ENCODE peak calls at places on chromosomes 16 and 17, in six cellular contexts. One of them, this sample, is unnamed.

GRCh38 chr17:72030067-72030899 is 90.5 kb upstream of the SOX9 start:
- DNase-seq in hepatocyte: peak; percentile 68
- DNase-seq in Caco-2: no peak
- DNase-seq in pancreas: peak; percentile 58
- DNase-seq in fibroblast of lung: peak; percentile 70
- DNase-seq in HCT116: no peak
- DNase-seq in this sample: peak; percentile 60

GRCh38 chr16:11034481-11034931 is 90.1 kb downstream of the CLEC16A start:
- DNase-seq in pancreas: no peak
- DNase-seq in Caco-2: no peak
- DNase-seq in hepatocyte: no peak
- DNase-seq in fibroblast of lung: peak; percentile 36
- DNase-seq in HCT116: no peak
- DNase-seq in this sample: no peak

GRCh38 chr17:67151717-67152116 is 93.3 kb downstream of the HELZ start:
- DNase-seq in pancreas: no peak
- DNase-seq in Caco-2: no peak
- DNase-seq in hepatocyte: no peak
- DNase-seq in fibroblast of lung: peak; percentile 73
- DNase-seq in HCT116: peak; percentile 16
- DNase-seq in this sample: no peak

GRCh38 chr16:79194291-79194690 is 406.2 kb downstream of the MAF start:
- DNase-seq in Caco-2: no peak
- DNase-seq in hepatocyte: no peak
- DNase-seq in HCT116: no peak
- DNase-seq in fibroblast of lung: no peak
- DNase-seq in pancreas: no peak
- DNase-seq in this sample: no peak

GRCh38 chr17:38464723-38465419 is 36.6 kb downstream of the ARHGAP23 start:
- DNase-seq in fibroblast of lung: peak; percentile 96
- DNase-seq in Caco-2: no peak
- DNase-seq in hepatocyte: peak; percentile 89
- DNase-seq in HCT116: peak; percentile 64
- DNase-seq in pancreas: no peak
- DNase-seq in this sample: peak; percentile 96

GRCh38 chr16:31460582-31461002 is 1.3 kb downstream of the ARMC5 start:
- DNase-seq in hepatocyte: peak; percentile 64
- DNase-seq in fibroblast of lung: peak; percentile 50
- DNase-seq in Caco-2: no peak
- DNase-seq in pancreas: no peak
- DNase-seq in HCT116: peak; percentile 56
- DNase-seq in this sample: no peak

GRCh38 chr16:75401697-75402096 is 31.6 kb downstream of the CFDP1 start:
- DNase-seq in Caco-2: no peak
- DNase-seq in pancreas: no peak
- DNase-seq in HCT116: no peak
- DNase-seq in fibroblast of lung: no peak
- DNase-seq in hepatocyte: no peak
- DNase-seq in this sample: no peak

GRCh38 chr17:16937431-16937830 is 34.5 kb downstream of the TNFRSF13B start:
- DNase-seq in fibroblast of lung: no peak
- DNase-seq in HCT116: no peak
- DNase-seq in pancreas: peak; percentile 20
- DNase-seq in hepatocyte: no peak
- DNase-seq in Caco-2: no peak
- DNase-seq in this sample: no peak

GRCh38 chr17:7234100-7235012 is at the start of gene DVL2:
- DNase-seq in Caco-2: peak; percentile 91
- DNase-seq in HCT116: peak; percentile 88
- DNase-seq in pancreas: peak; percentile 95
- DNase-seq in hepatocyte: peak; percentile 98
- DNase-seq in fibroblast of lung: peak; percentile 93
- DNase-seq in this sample: peak; percentile 98

GRCh38 chr17:82334622-82335394 is 1.2 kb upstream of the SECTM1 start:
- DNase-seq in fibroblast of lung: no peak
- DNase-seq in Caco-2: no peak
- DNase-seq in HCT116: no peak
- DNase-seq in hepatocyte: no peak
- DNase-seq in pancreas: peak; percentile 63
- DNase-seq in this sample: no peak

GRCh38 chr17:17553217-17554195 is 38.0 kb downstream of the PEMT start:
- DNase-seq in pancreas: no peak
- DNase-seq in fibroblast of lung: no peak
- DNase-seq in hepatocyte: no peak
- DNase-seq in HCT116: no peak
- DNase-seq in Caco-2: no peak
- DNase-seq in this sample: peak; percentile 59

GRCh38 chr16:66932076-66932475 is 2.1 kb downstream of the CIAO2B start:
- DNase-seq in hepatocyte: no peak
- DNase-seq in pancreas: no peak
- DNase-seq in fibroblast of lung: no peak
- DNase-seq in HCT116: no peak
- DNase-seq in Caco-2: no peak
- DNase-seq in this sample: no peak

GRCh38 chr16:27428035-27428785 is 26.2 kb downstream of the IL21R start:
- DNase-seq in pancreas: peak; percentile 33
- DNase-seq in Caco-2: no peak
- DNase-seq in fibroblast of lung: no peak
- DNase-seq in hepatocyte: no peak
- DNase-seq in HCT116: no peak
- DNase-seq in this sample: no peak

GRCh38 chr17:63140255-63140654 is 174.2 kb downstream of the TANC2 start:
- DNase-seq in Caco-2: no peak
- DNase-seq in HCT116: no peak
- DNase-seq in fibroblast of lung: no peak
- DNase-seq in pancreas: no peak
- DNase-seq in hepatocyte: no peak
- DNase-seq in this sample: no peak

GRCh38 chr16:88553739-88554138 is 16.5 kb upstream of the ZC3H18 start:
- DNase-seq in Caco-2: no peak
- DNase-seq in pancreas: no peak
- DNase-seq in HCT116: no peak
- DNase-seq in fibroblast of lung: no peak
- DNase-seq in hepatocyte: no peak
- DNase-seq in this sample: no peak

GRCh38 chr17:34318474-34318873 is 761 bp upstream of the CCL8 start:
- DNase-seq in hepatocyte: no peak
- DNase-seq in HCT116: peak; percentile 4
- DNase-seq in pancreas: no peak
- DNase-seq in fibroblast of lung: no peak
- DNase-seq in Caco-2: peak; percentile 54
- DNase-seq in this sample: peak; percentile 54

GRCh38 chr17:45783593-45784292 is 377 bp upstream of the CRHR1 start:
- DNase-seq in hepatocyte: peak; percentile 37
- DNase-seq in pancreas: no peak
- DNase-seq in HCT116: no peak
- DNase-seq in Caco-2: no peak
- DNase-seq in fibroblast of lung: no peak
- DNase-seq in this sample: peak; percentile 34

GRCh38 chr17:10099051-10099571 is 99.3 kb downstream of the GAS7 start:
- DNase-seq in Caco-2: no peak
- DNase-seq in pancreas: no peak
- DNase-seq in fibroblast of lung: peak; percentile 41
- DNase-seq in HCT116: no peak
- DNase-seq in hepatocyte: peak; percentile 66
- DNase-seq in this sample: peak; percentile 63

GRCh38 chr17:15169676-15170075 is 95.5 kb downstream of the PMP22 start:
- DNase-seq in hepatocyte: no peak
- DNase-seq in Caco-2: no peak
- DNase-seq in pancreas: no peak
- DNase-seq in fibroblast of lung: peak; percentile 68
- DNase-seq in HCT116: no peak
- DNase-seq in this sample: no peak

GRCh38 chr17:46811978-46812583 is 6.4 kb downstream of the WNT3 start:
- DNase-seq in pancreas: no peak
- DNase-seq in hepatocyte: peak; percentile 44
- DNase-seq in Caco-2: no peak
- DNase-seq in HCT116: no peak
- DNase-seq in fibroblast of lung: peak; percentile 86
- DNase-seq in this sample: no peak
- H3K27me3 ChIP-seq in pancreas: no peaks in the 10 kb centered on the region
- H3K27me3 ChIP-seq in hepatocyte: peaks cover 33% of the 10 kb centered on the region
- H3K27me3 ChIP-seq in Caco-2: no peaks in the 10 kb centered on the region
- H3K27me3 ChIP-seq in HCT116: no peaks in the 10 kb centered on the region
- H3K27me3 ChIP-seq in fibroblast of lung: peaks cover 29% of the 10 kb centered on the region
- H3K27me3 ChIP-seq in this sample: no peaks in the 10 kb centered on the region

DNA sequence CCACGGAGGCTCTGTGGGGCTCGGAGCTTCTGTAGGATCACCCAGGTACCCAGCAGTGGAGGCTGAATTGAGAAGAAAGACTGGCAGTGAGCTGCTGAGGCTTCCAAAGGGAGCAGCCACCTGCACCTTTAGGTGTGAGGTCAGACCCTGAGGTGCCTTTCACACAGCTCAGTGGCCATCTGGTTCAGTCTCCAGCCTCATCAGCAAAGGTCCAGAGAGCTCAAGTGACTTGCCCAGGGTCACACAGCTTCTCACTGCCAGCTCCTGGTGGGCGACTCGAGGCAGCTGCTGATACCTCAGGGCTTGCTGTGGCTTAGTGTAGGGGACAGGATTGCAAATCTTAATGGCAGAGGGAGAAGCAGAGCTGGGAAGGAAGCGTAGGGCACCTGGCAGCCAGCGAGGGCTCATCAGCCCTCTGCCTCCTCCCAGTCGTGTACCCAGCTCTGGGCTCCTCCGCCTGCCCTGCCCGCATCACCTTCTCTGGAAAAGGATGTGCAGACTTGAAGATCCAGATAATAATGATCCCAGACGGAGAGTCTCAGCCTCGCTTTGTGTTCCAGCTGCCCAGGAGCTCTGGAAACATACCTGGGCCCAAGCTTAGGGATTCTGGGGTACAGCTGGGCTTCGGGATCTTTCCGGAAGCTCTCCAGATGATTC is 165.3 kb upstream of the GSE1 start:
- DNase-seq in Caco-2: no peak
- DNase-seq in hepatocyte: no peak
- DNase-seq in pancreas: no peak
- DNase-seq in fibroblast of lung: no peak
- DNase-seq in HCT116: no peak
- DNase-seq in this sample: no peak
- H3K27me3 ChIP-seq in Caco-2: no peaks in the 10 kb centered on the region
- H3K27me3 ChIP-seq in hepatocyte: no peaks in the 10 kb centered on the region
- H3K27me3 ChIP-seq in pancreas: no peaks in the 10 kb centered on the region
- H3K27me3 ChIP-seq in fibroblast of lung: no peaks in the 10 kb centered on the region
- H3K27me3 ChIP-seq in HCT116: no peaks in the 10 kb centered on the region
- H3K27me3 ChIP-seq in this sample: no peaks in the 10 kb centered on the region

GRCh38 chr17:79431175-79431574 is 179.7 kb downstream of the RBFOX3 start:
- DNase-seq in Caco-2: no peak
- DNase-seq in fibroblast of lung: no peak
- DNase-seq in pancreas: no peak
- DNase-seq in HCT116: no peak
- DNase-seq in hepatocyte: no peak
- DNase-seq in this sample: no peak
- H3K27me3 ChIP-seq in Caco-2: no peaks in the 10 kb centered on the region
- H3K27me3 ChIP-seq in fibroblast of lung: no peaks in the 10 kb centered on the region
- H3K27me3 ChIP-seq in pancreas: peaks cover 8% of the 10 kb centered on the region
- H3K27me3 ChIP-seq in HCT116: peaks cover 8% of the 10 kb centered on the region
- H3K27me3 ChIP-seq in hepatocyte: peaks cover 2% of the 10 kb centered on the region
- H3K27me3 ChIP-seq in this sample: no peaks in the 10 kb centered on the region

DNA sequence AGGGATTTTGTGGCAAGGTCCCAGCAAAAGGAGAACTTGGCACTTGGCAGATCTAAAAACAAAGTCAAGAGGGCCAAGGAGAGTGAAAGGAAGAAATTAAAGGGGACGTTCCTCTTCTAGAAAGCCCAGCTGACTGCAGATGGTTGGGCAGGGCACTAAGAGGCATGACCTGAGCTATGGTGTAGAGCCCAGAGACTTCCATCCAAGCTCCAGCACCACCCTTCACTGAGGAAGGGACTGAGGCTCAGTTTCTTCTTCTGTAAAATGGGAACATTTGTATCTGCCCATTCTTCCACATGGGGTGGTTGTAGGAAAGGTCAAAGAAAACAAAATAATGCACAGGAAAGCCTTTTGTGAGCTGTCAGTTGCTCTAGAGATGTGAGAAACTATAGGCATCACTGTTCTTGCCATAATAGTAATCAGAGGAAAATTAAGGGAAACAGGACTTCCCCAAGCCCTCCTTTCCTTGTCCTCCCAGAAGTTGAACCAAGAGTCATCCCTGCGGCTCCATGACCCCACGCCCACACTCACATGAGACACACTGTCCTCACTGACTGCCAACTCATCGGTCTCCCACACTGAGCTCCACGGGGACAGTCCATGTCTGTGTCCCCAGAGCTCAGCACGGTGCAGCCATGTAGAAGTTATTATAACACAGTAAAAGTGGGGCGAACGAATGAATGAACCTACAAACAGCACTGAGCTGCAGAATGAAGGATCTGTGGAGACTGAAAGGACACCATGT is 10.4 kb downstream of the CD300LF start:
- DNase-seq in Caco-2: no peak
- DNase-seq in HCT116: no peak
- DNase-seq in hepatocyte: no peak
- DNase-seq in fibroblast of lung: no peak
- DNase-seq in pancreas: no peak
- DNase-seq in this sample: no peak
- H3K27me3 ChIP-seq in Caco-2: no peaks in the 10 kb centered on the region
- H3K27me3 ChIP-seq in HCT116: peaks cover 9% of the 10 kb centered on the region
- H3K27me3 ChIP-seq in hepatocyte: no peaks in the 10 kb centered on the region
- H3K27me3 ChIP-seq in fibroblast of lung: no peaks in the 10 kb centered on the region
- H3K27me3 ChIP-seq in pancreas: no peaks in the 10 kb centered on the region
- H3K27me3 ChIP-seq in this sample: no peaks in the 10 kb centered on the region

GRCh38 chr16:23755484-23755809 is 621 bp downstream of the CHP2 start:
- DNase-seq in pancreas: no peak
- DNase-seq in HCT116: no peak
- DNase-seq in hepatocyte: no peak
- DNase-seq in Caco-2: no peak
- DNase-seq in fibroblast of lung: no peak
- DNase-seq in this sample: no peak

GRCh38 chr16:23754594-23755483 is at the start of gene CHP2:
- DNase-seq in Caco-2: no peak
- DNase-seq in pancreas: peak; percentile 63
- DNase-seq in hepatocyte: peak; percentile 32
- DNase-seq in fibroblast of lung: no peak
- DNase-seq in HCT116: no peak
- DNase-seq in this sample: peak; percentile 57

GRCh38 chr16:23753908-23754593 is 775 bp upstream of the CHP2 start:
- DNase-seq in pancreas: no peak
- DNase-seq in Caco-2: no peak
- DNase-seq in HCT116: no peak
- DNase-seq in fibroblast of lung: no peak
- DNase-seq in hepatocyte: no peak
- DNase-seq in this sample: no peak

GRCh38 chr16:23757937-23758619 is 3.3 kb downstream of the CHP2 start:
- DNase-seq in fibroblast of lung: no peak
- DNase-seq in Caco-2: no peak
- DNase-seq in pancreas: no peak
- DNase-seq in hepatocyte: no peak
- DNase-seq in HCT116: no peak
- DNase-seq in this sample: no peak

DNA sequence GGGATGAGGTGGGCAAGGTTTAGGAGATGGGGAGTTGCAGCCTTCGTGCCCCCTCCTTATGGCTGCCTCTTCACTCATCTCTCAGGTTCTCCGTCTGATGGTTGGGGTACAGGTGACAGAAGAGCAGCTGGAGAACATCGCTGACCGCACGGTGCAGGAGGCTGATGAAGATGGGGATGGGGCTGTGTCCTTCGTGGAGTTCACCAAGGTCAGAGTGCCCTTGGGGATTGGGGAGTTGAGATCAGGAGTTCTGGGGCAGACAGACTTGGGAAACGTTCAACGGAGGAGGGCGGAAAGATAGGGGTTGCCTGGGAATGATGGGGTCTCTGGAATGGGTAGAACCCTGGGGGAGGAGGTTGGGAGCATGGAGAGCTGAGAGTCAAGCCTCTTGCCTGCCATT is 2.3 kb downstream of the CHP2 start:
- DNase-seq in fibroblast of lung: no peak
- DNase-seq in Caco-2: no peak
- DNase-seq in HCT116: no peak
- DNase-seq in hepatocyte: no peak
- DNase-seq in pancreas: no peak
- DNase-seq in this sample: no peak
- H3K27me3 ChIP-seq in fibroblast of lung: no peaks in the 10 kb centered on the region
- H3K27me3 ChIP-seq in Caco-2: no peaks in the 10 kb centered on the region
- H3K27me3 ChIP-seq in HCT116: peaks cover 10% of the 10 kb centered on the region
- H3K27me3 ChIP-seq in hepatocyte: peaks cover 39% of the 10 kb centered on the region
- H3K27me3 ChIP-seq in pancreas: peaks cover 9% of the 10 kb centered on the region
- H3K27me3 ChIP-seq in this sample: no peaks in the 10 kb centered on the region

This sample was measured in right cardiac atrium.